ENCODE peak calls at places on chromosomes 6 and 20, in seven cellular contexts. X is A172; I is EL; G is NCI-H1436; S is left cardiac atrium; N is stimulated activated CD4-positive, alpha-beta T cell treated with anti-CD3 and anti-CD28 coated beads, TNF-alpha, amount 100 ng/mL, for 48 hours; P is stimulated activated CD8-positive, alpha-beta memory T cell treated with anti-CD3 and anti-CD28 coated beads, Interleukin-15, amount 100 ng/mL, for 24 hours. Q is an unnamed sample.

GRCh38 chr20:9409352-9409751 is 105.0 kb upstream of the LAMP5 start:
- DNase-seq in X (no peak), I (peak), G (no peak), S (no peak), N (no peak), P (no peak), Q (no peak)

GRCh38 chr20:23596856-23597255 is 8.9 kb downstream of the CST9 start:
- DNase-seq in X (peak), I (no peak), G (no peak), S (no peak), N (no peak), P (no peak), Q (no peak)

GRCh38 chr20:63241272-63241671 is 5.6 kb downstream of the BIRC7 start:
- DNase-seq in X (no peak), I (no peak), G (no peak), S (no peak), N (no peak), P (no peak), Q (no peak)

GRCh38 chr6:20837189-20837588 is 302.9 kb downstream of the CDKAL1 start:
- DNase-seq in X (no peak), I (no peak), G (no peak), S (no peak), N (no peak), P (no peak), Q (no peak)

GRCh38 chr6:142376115-142376514 is 74.3 kb downstream of the ADGRG6 start:
- DNase-seq in X (no peak), I (no peak), G (no peak), S (no peak), N (no peak), P (no peak), Q (no peak)

GRCh38 chr6:52697903-52698302 is 27.0 kb downstream of the TMEM14A start:
- DNase-seq in X (no peak), I (peak), G (no peak), S (no peak), N (no peak), P (no peak), Q (no peak)

GRCh38 chr6:166465671-166466087 is 82.9 kb upstream of the MPC1 start:
- DNase-seq in X (peak), I (peak), G (no peak), S (peak), N (no peak), P (no peak), Q (no peak)

GRCh38 chr20:31857861-31858835 is 12.2 kb downstream of the DUSP15 start:
- DNase-seq in X (no peak), I (no peak), G (no peak), S (no peak), N (no peak), P (no peak), Q (no peak)

GRCh38 chr20:54051019-54051418 is 19.4 kb downstream of the BCAS1 start:
- DNase-seq in X (no peak), I (no peak), G (no peak), S (no peak), N (no peak), P (no peak), Q (no peak)

GRCh38 chr20:10511166-10511506 is 76.0 kb downstream of the SLX4IP start:
- DNase-seq in X (no peak), I (no peak), G (no peak), S (no peak), N (no peak), P (no peak), Q (no peak)

GRCh38 chr6:34143884-34144580 is 1.9 kb downstream of the GRM4 start:
- DNase-seq in X (no peak), I (peak), G (peak), S (no peak), N (no peak), P (no peak), Q (no peak)

GRCh38 chr6:37303891-37304503 is 46.1 kb upstream of the TMEM217 start:
- DNase-seq in X (peak), I (peak), G (no peak), S (no peak), N (no peak), P (no peak), Q (no peak)

GRCh38 chr20:50932016-50932338 is 740 bp upstream of the ADNP start:
- DNase-seq in X (no peak), I (no peak), G (no peak), S (no peak), N (no peak), P (no peak), Q (no peak)